ENCODE peak calls at places on chromosomes 7 and 10, in six cellular contexts. T is progenitor cell of endocrine pancreas, Q is left cardiac atrium, C is astrocyte of the spinal cord, N is NB4, X is stromal cell of bone marrow. R is an unnamed sample.

GRCh38 chr7:47290466-47290865 is 291.4 kb downstream of the TNS3 start:
- DNase-seq in Q (no peak), T (no peak), X (no peak), C (no peak), N (no peak), R (no peak)

GRCh38 chr10:72980348-72980747 is 25.7 kb upstream of the PLA2G12B start:
- DNase-seq in Q (no peak), T (no peak), X (no peak), N (no peak), C (no peak), R (no peak)

GRCh38 chr7:76512941-76513816 is 2.8 kb downstream of the UPK3B start:
- DNase-seq in X (no peak), N (peak; percentile 61), T (no peak), C (no peak), Q (peak; percentile 18), R (peak; percentile 20)

GRCh38 chr7:151210087-151210854 is at the start of gene H2BK1:
- DNase-seq in T (no peak), X (no peak), Q (no peak), C (no peak), N (no peak), R (no peak)

GRCh38 chr7:82105463-82105862 is 335.6 kb upstream of the HGF start:
- DNase-seq in X (peak; percentile 43), N (peak; percentile 66), T (no peak), Q (no peak), C (peak; percentile 76), R (peak; percentile 80)

GRCh38 chr10:88370713-88371112 is 212.4 kb downstream of the RNLS start:
- DNase-seq in T (no peak), C (no peak), X (no peak), N (no peak), Q (no peak), R (peak; percentile 1)

GRCh38 chr7:23394828-23395227 is 75.5 kb downstream of the IGF2BP3 start:
- DNase-seq in C (peak; percentile 39), X (no peak), Q (no peak), N (no peak), T (no peak), R (no peak)

GRCh38 chr10:71777213-71777985 is 4.1 kb upstream of the VSIR start:
- DNase-seq in C (no peak), Q (no peak), X (no peak), T (no peak), N (peak; percentile 33), R (no peak)

GRCh38 chr7:23105644-23106490 is at the start of gene KLHL7:
- DNase-seq in C (peak; percentile 92), Q (peak; percentile 97), N (peak; percentile 98), T (peak; percentile 95), X (peak; percentile 85), R (peak; percentile 98)

GRCh38 chr10:68517188-68517587 is 10.1 kb downstream of the SLC25A16 start:
- DNase-seq in N (no peak), T (no peak), X (no peak), C (no peak), Q (no peak), R (no peak)

GRCh38 chr7:74203157-74203556 is 6.6 kb upstream of the LAT2 start:
- DNase-seq in N (peak; percentile 92), Q (no peak), X (peak; percentile 49), T (no peak), C (peak; percentile 58), R (peak; percentile 88)

GRCh38 chr10:24721254-24722106 is 2.2 kb downstream of the ARHGAP21 start:
- DNase-seq in N (no peak), Q (peak; percentile 43), C (peak; percentile 30), T (peak; percentile 30), X (no peak), R (no peak)

GRCh38 chr7:2530076-2530967 is 10.7 kb downstream of the LFNG start:
- DNase-seq in Q (peak; percentile 40), N (peak; percentile 96), C (no peak), T (no peak), X (no peak), R (peak; percentile 70)

GRCh38 chr7:150909192-150909591 is 56.9 kb downstream of the AOC1 start:
- DNase-seq in T (no peak), N (peak; percentile 72), C (no peak), X (no peak), Q (no peak), R (no peak)

GRCh38 chr10:115945696-115946445 is 327.1 kb downstream of the GFRA1 start:
- DNase-seq in N (no peak), C (peak; percentile 22), Q (no peak), X (no peak), T (no peak), R (no peak)

GRCh38 chr7:155398944-155399343 is 59.0 kb upstream of the EN2 start:
- DNase-seq in T (no peak), Q (no peak), X (no peak), N (peak; percentile 61), C (no peak), R (no peak)

GRCh38 chr7:77796109-77796508 is 2.1 kb downstream of the TMEM60 start:
- DNase-seq in N (no peak), X (no peak), T (no peak), Q (no peak), C (no peak), R (no peak)